ENCODE peak calls at places on chromosomes 4 and X, in ten cellular contexts. One of them, this sample, is unnamed.

GRCh38 chrX:3651272-3651671 is 62.2 kb downstream of the PRKX start:
- DNase-seq in activated T-cell treated with anti-CD3 and anti-CD28 coated beads for 1 hour: no peak
- DNase-seq in activated CD4-positive, alpha-beta T cell treated with anti-CD3 and anti-CD28 coated beads, Interleukin-2, amount 10 ng/mL, durations not matched to agents 7 days and 5 days: peak
- DNase-seq in stimulated activated CD8-positive, alpha-beta memory T cell treated with anti-CD3 and anti-CD28 coated beads, Interleukin-7, amount 100 ng/mL, for 1 hour: no peak
- DNase-seq in AG08396: peak
- DNase-seq in astrocyte of the spinal cord: peak
- DNase-seq in midbrain: peak
- DNase-seq in fibroblast of lung: peak
- DNase-seq in cardiac muscle cell: peak
- DNase-seq in AML-193: peak
- DNase-seq in this sample: no peak

GRCh38 chr4:67460574-67460973 is 84.7 kb downstream of the CENPC start:
- DNase-seq in activated T-cell treated with anti-CD3 and anti-CD28 coated beads for 1 hour: no peak
- DNase-seq in activated CD4-positive, alpha-beta T cell treated with anti-CD3 and anti-CD28 coated beads, Interleukin-2, amount 10 ng/mL, durations not matched to agents 7 days and 5 days: no peak
- DNase-seq in stimulated activated CD8-positive, alpha-beta memory T cell treated with anti-CD3 and anti-CD28 coated beads, Interleukin-7, amount 100 ng/mL, for 1 hour: no peak
- DNase-seq in AG08396: no peak
- DNase-seq in astrocyte of the spinal cord: no peak
- DNase-seq in midbrain: no peak
- DNase-seq in fibroblast of lung: no peak
- DNase-seq in cardiac muscle cell: no peak
- DNase-seq in AML-193: no peak
- DNase-seq in this sample: no peak

GRCh38 chrX:69024931-69025330 is 140.3 kb downstream of the PJA1 start:
- DNase-seq in activated T-cell treated with anti-CD3 and anti-CD28 coated beads for 1 hour: no peak
- DNase-seq in activated CD4-positive, alpha-beta T cell treated with anti-CD3 and anti-CD28 coated beads, Interleukin-2, amount 10 ng/mL, durations not matched to agents 7 days and 5 days: no peak
- DNase-seq in stimulated activated CD8-positive, alpha-beta memory T cell treated with anti-CD3 and anti-CD28 coated beads, Interleukin-7, amount 100 ng/mL, for 1 hour: no peak
- DNase-seq in AG08396: peak
- DNase-seq in astrocyte of the spinal cord: peak
- DNase-seq in midbrain: no peak
- DNase-seq in fibroblast of lung: peak
- DNase-seq in cardiac muscle cell: peak
- DNase-seq in AML-193: no peak
- DNase-seq in this sample: no peak

GRCh38 chrX:40465735-40466551 is 114.8 kb upstream of the ATP6AP2 start:
- DNase-seq in activated T-cell treated with anti-CD3 and anti-CD28 coated beads for 1 hour: no peak
- DNase-seq in activated CD4-positive, alpha-beta T cell treated with anti-CD3 and anti-CD28 coated beads, Interleukin-2, amount 10 ng/mL, durations not matched to agents 7 days and 5 days: no peak
- DNase-seq in stimulated activated CD8-positive, alpha-beta memory T cell treated with anti-CD3 and anti-CD28 coated beads, Interleukin-7, amount 100 ng/mL, for 1 hour: no peak
- DNase-seq in AG08396: no peak
- DNase-seq in astrocyte of the spinal cord: no peak
- DNase-seq in midbrain: no peak
- DNase-seq in fibroblast of lung: no peak
- DNase-seq in cardiac muscle cell: peak
- DNase-seq in AML-193: no peak
- DNase-seq in this sample: no peak

GRCh38 chrX:31499120-31499519 is 427.3 kb upstream of the FTHL17 start:
- DNase-seq in activated T-cell treated with anti-CD3 and anti-CD28 coated beads for 1 hour: no peak
- DNase-seq in activated CD4-positive, alpha-beta T cell treated with anti-CD3 and anti-CD28 coated beads, Interleukin-2, amount 10 ng/mL, durations not matched to agents 7 days and 5 days: no peak
- DNase-seq in stimulated activated CD8-positive, alpha-beta memory T cell treated with anti-CD3 and anti-CD28 coated beads, Interleukin-7, amount 100 ng/mL, for 1 hour: no peak
- DNase-seq in AG08396: no peak
- DNase-seq in astrocyte of the spinal cord: peak
- DNase-seq in midbrain: no peak
- DNase-seq in fibroblast of lung: peak
- DNase-seq in cardiac muscle cell: peak
- DNase-seq in AML-193: no peak
- DNase-seq in this sample: no peak

GRCh38 chr4:113646456-113646809 is 115.1 kb downstream of the CAMK2D start:
- DNase-seq in activated T-cell treated with anti-CD3 and anti-CD28 coated beads for 1 hour: no peak
- DNase-seq in activated CD4-positive, alpha-beta T cell treated with anti-CD3 and anti-CD28 coated beads, Interleukin-2, amount 10 ng/mL, durations not matched to agents 7 days and 5 days: no peak
- DNase-seq in stimulated activated CD8-positive, alpha-beta memory T cell treated with anti-CD3 and anti-CD28 coated beads, Interleukin-7, amount 100 ng/mL, for 1 hour: no peak
- DNase-seq in AG08396: no peak
- DNase-seq in astrocyte of the spinal cord: peak
- DNase-seq in midbrain: no peak
- DNase-seq in fibroblast of lung: peak
- DNase-seq in cardiac muscle cell: no peak
- DNase-seq in AML-193: no peak
- DNase-seq in this sample: no peak

GRCh38 chr4:188297873-188298272 is 158.6 kb downstream of the TRIML1 start:
- DNase-seq in activated T-cell treated with anti-CD3 and anti-CD28 coated beads for 1 hour: no peak
- DNase-seq in activated CD4-positive, alpha-beta T cell treated with anti-CD3 and anti-CD28 coated beads, Interleukin-2, amount 10 ng/mL, durations not matched to agents 7 days and 5 days: no peak
- DNase-seq in stimulated activated CD8-positive, alpha-beta memory T cell treated with anti-CD3 and anti-CD28 coated beads, Interleukin-7, amount 100 ng/mL, for 1 hour: no peak
- DNase-seq in AG08396: no peak
- DNase-seq in astrocyte of the spinal cord: peak
- DNase-seq in midbrain: no peak
- DNase-seq in fibroblast of lung: peak
- DNase-seq in cardiac muscle cell: peak
- DNase-seq in AML-193: no peak
- DNase-seq in this sample: no peak

GRCh38 chrX:154751121-154751668 is 318 bp upstream of the GAB3 start:
- DNase-seq in activated T-cell treated with anti-CD3 and anti-CD28 coated beads for 1 hour: no peak
- DNase-seq in activated CD4-positive, alpha-beta T cell treated with anti-CD3 and anti-CD28 coated beads, Interleukin-2, amount 10 ng/mL, durations not matched to agents 7 days and 5 days: no peak
- DNase-seq in stimulated activated CD8-positive, alpha-beta memory T cell treated with anti-CD3 and anti-CD28 coated beads, Interleukin-7, amount 100 ng/mL, for 1 hour: no peak
- DNase-seq in AG08396: no peak
- DNase-seq in astrocyte of the spinal cord: no peak
- DNase-seq in midbrain: no peak
- DNase-seq in fibroblast of lung: no peak
- DNase-seq in cardiac muscle cell: no peak
- DNase-seq in AML-193: peak
- DNase-seq in this sample: no peak

This sample was measured in esophagus squamous epithelium.